ENCODE peak calls at places on chromosomes 13 and 19, in seven cellular contexts. One of them, this sample, is unnamed.

GRCh38 chr19:56310462-56310861 is 4.2 kb downstream of the ZSCAN5A start:
- DNase-seq in esophagus squamous epithelium: no peak
- DNase-seq in upper lobe of left lung: no peak
- DNase-seq in lower leg skin: no peak
- DNase-seq in HCT116: no peak
- DNase-seq in tibial nerve: no peak
- DNase-seq in sigmoid colon: no peak
- DNase-seq in this sample: no peak

GRCh38 chr13:66665991-66666390 is 564.1 kb downstream of the PCDH9 start:
- DNase-seq in lower leg skin: no peak
- DNase-seq in sigmoid colon: no peak
- DNase-seq in upper lobe of left lung: peak
- DNase-seq in HCT116: no peak
- DNase-seq in esophagus squamous epithelium: no peak
- DNase-seq in tibial nerve: no peak
- DNase-seq in this sample: no peak

GRCh38 chr19:9789066-9789465 is 20.5 kb upstream of the ZNF846 start:
- DNase-seq in HCT116: no peak
- DNase-seq in lower leg skin: no peak
- DNase-seq in esophagus squamous epithelium: no peak
- DNase-seq in sigmoid colon: no peak
- DNase-seq in tibial nerve: no peak
- DNase-seq in upper lobe of left lung: no peak
- DNase-seq in this sample: no peak

GRCh38 chr13:36919206-36919832 is 719 bp downstream of the SMAD9 start:
- DNase-seq in HCT116: no peak
- DNase-seq in sigmoid colon: peak
- DNase-seq in esophagus squamous epithelium: no peak
- DNase-seq in upper lobe of left lung: peak
- DNase-seq in lower leg skin: peak
- DNase-seq in tibial nerve: no peak
- DNase-seq in this sample: no peak

GRCh38 chr19:19361075-19361594 is 40.5 kb downstream of the MAU2 start:
- DNase-seq in lower leg skin: peak
- DNase-seq in sigmoid colon: peak
- DNase-seq in upper lobe of left lung: no peak
- DNase-seq in esophagus squamous epithelium: no peak
- DNase-seq in HCT116: peak
- DNase-seq in tibial nerve: peak
- DNase-seq in this sample: peak

GRCh38 chr19:31314849-31315620 is 34.2 kb downstream of the TSHZ3 start:
- DNase-seq in lower leg skin: no peak
- DNase-seq in tibial nerve: no peak
- DNase-seq in esophagus squamous epithelium: no peak
- DNase-seq in HCT116: no peak
- DNase-seq in upper lobe of left lung: peak
- DNase-seq in sigmoid colon: peak
- DNase-seq in this sample: no peak

GRCh38 chr13:99151516-99151915 is 49.1 kb upstream of the UBAC2 start:
- DNase-seq in esophagus squamous epithelium: no peak
- DNase-seq in lower leg skin: no peak
- DNase-seq in upper lobe of left lung: no peak
- DNase-seq in sigmoid colon: no peak
- DNase-seq in HCT116: peak
- DNase-seq in tibial nerve: no peak
- DNase-seq in this sample: peak

GRCh38 chr19:31223805-31224534 is 125.3 kb downstream of the TSHZ3 start:
- DNase-seq in esophagus squamous epithelium: no peak
- DNase-seq in lower leg skin: no peak
- DNase-seq in upper lobe of left lung: no peak
- DNase-seq in tibial nerve: no peak
- DNase-seq in HCT116: no peak
- DNase-seq in sigmoid colon: no peak
- DNase-seq in this sample: no peak

GRCh38 chr13:48477191-48477855 is 55.6 kb downstream of the RCBTB2 start:
- DNase-seq in sigmoid colon: no peak
- DNase-seq in HCT116: no peak
- DNase-seq in tibial nerve: no peak
- DNase-seq in esophagus squamous epithelium: no peak
- DNase-seq in lower leg skin: no peak
- DNase-seq in upper lobe of left lung: no peak
- DNase-seq in this sample: no peak

GRCh38 chr19:29623726-29624488 is 17.8 kb downstream of the POP4 start:
- DNase-seq in upper lobe of left lung: no peak
- DNase-seq in tibial nerve: no peak
- DNase-seq in sigmoid colon: no peak
- DNase-seq in HCT116: no peak
- DNase-seq in esophagus squamous epithelium: no peak
- DNase-seq in lower leg skin: no peak
- DNase-seq in this sample: no peak

GRCh38 chr19:52692431-52693008 is 42.3 kb downstream of the ZNF611 start:
- DNase-seq in sigmoid colon: no peak
- DNase-seq in esophagus squamous epithelium: no peak
- DNase-seq in lower leg skin: peak
- DNase-seq in HCT116: no peak
- DNase-seq in upper lobe of left lung: no peak
- DNase-seq in tibial nerve: no peak
- DNase-seq in this sample: no peak

GRCh38 chr19:52689804-52690394 is 44.9 kb downstream of the ZNF611 start:
- DNase-seq in upper lobe of left lung: peak
- DNase-seq in sigmoid colon: peak
- DNase-seq in lower leg skin: peak
- DNase-seq in esophagus squamous epithelium: no peak
- DNase-seq in HCT116: no peak
- DNase-seq in tibial nerve: peak
- DNase-seq in this sample: peak

GRCh38 chr19:52691215-52691610 is 43.6 kb downstream of the ZNF611 start:
- DNase-seq in upper lobe of left lung: no peak
- DNase-seq in tibial nerve: no peak
- DNase-seq in esophagus squamous epithelium: no peak
- DNase-seq in sigmoid colon: no peak
- DNase-seq in lower leg skin: peak
- DNase-seq in HCT116: no peak
- DNase-seq in this sample: no peak

GRCh38 chr19:52691737-52692136 is 43.1 kb downstream of the ZNF611 start:
- DNase-seq in upper lobe of left lung: no peak
- DNase-seq in lower leg skin: no peak
- DNase-seq in sigmoid colon: no peak
- DNase-seq in tibial nerve: no peak
- DNase-seq in esophagus squamous epithelium: no peak
- DNase-seq in HCT116: no peak
- DNase-seq in this sample: no peak

GRCh38 chr19:52690395-52691214 is 44.2 kb downstream of the ZNF611 start:
- DNase-seq in sigmoid colon: peak
- DNase-seq in HCT116: peak
- DNase-seq in esophagus squamous epithelium: peak
- DNase-seq in lower leg skin: peak
- DNase-seq in tibial nerve: peak
- DNase-seq in upper lobe of left lung: peak
- DNase-seq in this sample: peak
- TF ChIP-seq POLR2A in sigmoid colon: peak
- TF ChIP-seq POLR2A in HCT116: no peak
- TF ChIP-seq POLR2A in esophagus squamous epithelium: peak
- TF ChIP-seq POLR2A in lower leg skin: no peak
- TF ChIP-seq POLR2A in tibial nerve: peak
- TF ChIP-seq POLR2A in upper lobe of left lung: no peak
- TF ChIP-seq POLR2A in this sample: peak

DNA sequence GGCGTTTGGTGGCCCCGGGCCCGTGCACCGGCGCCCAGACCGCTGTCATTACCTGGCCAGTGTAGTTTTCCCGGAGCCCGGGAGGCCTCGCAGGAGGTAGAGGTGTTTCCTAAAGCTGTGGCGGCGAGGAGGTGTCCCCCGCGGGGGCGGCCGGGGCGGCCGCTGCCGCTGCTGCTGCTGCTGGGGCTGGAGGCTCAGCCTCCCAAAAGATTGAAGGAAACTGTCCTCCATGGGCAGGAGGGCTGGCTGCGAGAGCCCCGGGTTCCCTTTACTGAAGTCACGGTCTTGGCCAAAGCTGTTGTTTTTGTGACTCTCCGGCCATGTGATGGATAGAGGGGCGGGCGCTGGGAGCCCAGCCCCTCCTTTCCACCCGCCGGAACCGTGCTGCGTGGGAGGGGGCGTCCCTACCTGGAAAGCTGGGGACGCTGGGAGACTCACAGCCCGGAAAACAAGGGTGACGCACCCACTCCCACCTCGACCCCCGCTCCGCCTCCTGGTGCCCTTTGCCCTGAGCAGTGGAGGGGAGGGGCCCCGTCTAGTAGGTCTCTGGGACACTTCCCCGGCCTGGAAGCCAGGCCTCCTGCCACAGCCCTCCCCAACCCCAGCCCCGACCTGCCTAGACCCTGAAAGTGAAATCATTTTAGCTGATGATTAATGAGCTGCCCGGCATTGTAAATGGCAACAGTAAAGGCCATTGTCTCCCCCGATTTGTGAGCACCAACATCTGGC is at the start of gene N4BP2L1:
- DNase-seq in HCT116: no peak
- DNase-seq in tibial nerve: peak
- DNase-seq in upper lobe of left lung: peak
- DNase-seq in esophagus squamous epithelium: peak
- DNase-seq in sigmoid colon: peak
- DNase-seq in lower leg skin: peak
- DNase-seq in this sample: peak
- TF ChIP-seq POLR2A in HCT116: no peak
- TF ChIP-seq POLR2A in tibial nerve: peak
- TF ChIP-seq POLR2A in upper lobe of left lung: peak
- TF ChIP-seq POLR2A in esophagus squamous epithelium: peak
- TF ChIP-seq POLR2A in sigmoid colon: peak
- TF ChIP-seq POLR2A in lower leg skin: no peak
- TF ChIP-seq POLR2A in this sample: peak

GRCh38 chr19:12772323-12772722 is 3.0 kb downstream of the HOOK2 start:
- DNase-seq in esophagus squamous epithelium: no peak
- DNase-seq in HCT116: no peak
- DNase-seq in sigmoid colon: no peak
- DNase-seq in upper lobe of left lung: no peak
- DNase-seq in tibial nerve: no peak
- DNase-seq in lower leg skin: no peak
- DNase-seq in this sample: no peak

GRCh38 chr19:12778020-12778904 is 2.9 kb upstream of the HOOK2 start:
- DNase-seq in upper lobe of left lung: peak
- DNase-seq in esophagus squamous epithelium: no peak
- DNase-seq in tibial nerve: no peak
- DNase-seq in sigmoid colon: peak
- DNase-seq in HCT116: no peak
- DNase-seq in lower leg skin: peak
- DNase-seq in this sample: peak

GRCh38 chr19:12773571-12773970 is 1.8 kb downstream of the HOOK2 start:
- DNase-seq in tibial nerve: no peak
- DNase-seq in sigmoid colon: no peak
- DNase-seq in upper lobe of left lung: no peak
- DNase-seq in esophagus squamous epithelium: no peak
- DNase-seq in lower leg skin: no peak
- DNase-seq in HCT116: no peak
- DNase-seq in this sample: peak

GRCh38 chr19:12777217-12778019 is 2.1 kb upstream of the HOOK2 start:
- DNase-seq in HCT116: no peak
- DNase-seq in esophagus squamous epithelium: no peak
- DNase-seq in sigmoid colon: peak
- DNase-seq in tibial nerve: no peak
- DNase-seq in lower leg skin: peak
- DNase-seq in upper lobe of left lung: peak
- DNase-seq in this sample: peak

DNA sequence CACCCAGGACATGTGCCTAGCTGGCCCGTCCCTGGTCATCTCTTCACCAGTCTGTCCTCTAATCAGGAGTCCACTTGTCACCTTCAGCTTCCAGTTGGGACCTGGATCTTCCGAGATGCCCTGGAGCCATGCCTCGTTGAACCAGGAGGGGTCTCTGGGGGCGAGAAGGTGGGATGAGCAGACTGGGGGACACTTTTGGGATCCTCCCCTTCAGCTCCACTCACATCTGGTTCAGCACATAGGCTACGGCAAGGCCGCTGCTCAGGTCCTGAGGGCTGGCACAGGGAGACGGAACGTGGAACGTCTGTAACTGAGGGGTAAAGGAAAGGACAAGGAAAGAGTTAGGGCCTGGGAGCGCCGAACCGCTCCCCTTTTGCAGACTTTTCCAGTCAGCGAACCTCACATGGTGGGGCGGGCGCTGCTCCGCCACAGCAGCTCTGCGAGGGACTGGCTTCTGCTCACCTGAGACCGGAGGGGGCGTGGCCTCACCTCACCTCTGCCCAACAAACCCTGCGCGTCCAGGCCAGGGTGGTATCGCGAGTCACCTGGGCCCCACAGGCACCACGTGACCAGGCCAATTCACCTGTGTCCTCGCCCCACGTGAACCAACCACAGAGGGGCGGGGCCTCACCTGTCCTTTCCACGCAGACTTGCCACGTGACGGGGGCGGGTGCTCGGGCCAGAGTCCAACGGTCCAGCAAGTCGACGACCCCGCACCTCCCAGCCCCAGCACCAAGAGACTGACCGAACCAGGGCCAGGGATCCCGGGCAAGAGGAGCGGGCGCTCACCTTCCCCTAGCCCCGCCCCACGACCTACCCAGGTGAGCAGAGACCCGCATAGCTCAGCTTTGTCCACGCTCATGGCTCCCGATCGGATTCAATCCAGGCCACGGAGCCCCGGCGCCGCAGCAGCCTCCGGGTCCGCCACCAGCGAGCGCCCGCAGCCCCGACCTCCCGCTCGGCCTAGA is at the start of gene HOOK2:
- DNase-seq in lower leg skin: peak
- DNase-seq in HCT116: peak
- DNase-seq in sigmoid colon: peak
- DNase-seq in tibial nerve: peak
- DNase-seq in upper lobe of left lung: peak
- DNase-seq in esophagus squamous epithelium: peak
- DNase-seq in this sample: peak
- TF ChIP-seq POLR2A in lower leg skin: no peak
- TF ChIP-seq POLR2A in HCT116: no peak
- TF ChIP-seq POLR2A in sigmoid colon: no peak
- TF ChIP-seq POLR2A in tibial nerve: peak
- TF ChIP-seq POLR2A in upper lobe of left lung: no peak
- TF ChIP-seq POLR2A in esophagus squamous epithelium: peak
- TF ChIP-seq POLR2A in this sample: no peak

GRCh38 chr19:4326837-4327251 is 11.8 kb downstream of the STAP2 start:
- DNase-seq in HCT116: no peak
- DNase-seq in lower leg skin: no peak
- DNase-seq in esophagus squamous epithelium: no peak
- DNase-seq in sigmoid colon: no peak
- DNase-seq in tibial nerve: no peak
- DNase-seq in upper lobe of left lung: peak
- DNase-seq in this sample: peak

GRCh38 chr19:4326215-4326836 is 12.3 kb downstream of the STAP2 start:
- DNase-seq in lower leg skin: no peak
- DNase-seq in tibial nerve: no peak
- DNase-seq in esophagus squamous epithelium: no peak
- DNase-seq in sigmoid colon: no peak
- DNase-seq in HCT116: no peak
- DNase-seq in upper lobe of left lung: no peak
- DNase-seq in this sample: no peak

GRCh38 chr19:4327252-4327876 is 11.3 kb downstream of the STAP2 start:
- DNase-seq in sigmoid colon: peak
- DNase-seq in upper lobe of left lung: peak
- DNase-seq in HCT116: no peak
- DNase-seq in esophagus squamous epithelium: peak
- DNase-seq in lower leg skin: peak
- DNase-seq in tibial nerve: peak
- DNase-seq in this sample: peak

GRCh38 chr19:4328243-4328990 is 10.2 kb downstream of the STAP2 start:
- DNase-seq in upper lobe of left lung: peak
- DNase-seq in esophagus squamous epithelium: peak
- DNase-seq in tibial nerve: peak
- DNase-seq in lower leg skin: peak
- DNase-seq in sigmoid colon: peak
- DNase-seq in HCT116: peak
- DNase-seq in this sample: peak

GRCh38 chr19:4327877-4328242 is 10.8 kb downstream of the STAP2 start:
- DNase-seq in upper lobe of left lung: no peak
- DNase-seq in sigmoid colon: no peak
- DNase-seq in HCT116: no peak
- DNase-seq in lower leg skin: no peak
- DNase-seq in tibial nerve: no peak
- DNase-seq in esophagus squamous epithelium: no peak
- DNase-seq in this sample: no peak
- TF ChIP-seq POLR2A in upper lobe of left lung: no peak
- TF ChIP-seq POLR2A in sigmoid colon: no peak
- TF ChIP-seq POLR2A in HCT116: no peak
- TF ChIP-seq POLR2A in lower leg skin: no peak
- TF ChIP-seq POLR2A in tibial nerve: no peak
- TF ChIP-seq POLR2A in esophagus squamous epithelium: no peak
- TF ChIP-seq POLR2A in this sample: no peak

This sample was measured in erythroblast.